ENCODE peak calls at places on chromosomes 6 and 20, in nine cellular contexts. C is NCI-H1092; Y is T-helper 2 cell; S is Right ventricle myocardium inferior; T is left ventricle myocardium inferior; R is pancreas; Z is stimulated activated CD4-positive, alpha-beta T cell treated with anti-CD3 and anti-CD28 coated beads, Interleukin-4, amount 100 ng/mL, for 1 hour; H is lung microvascular endothelial cell; M is NCI-H2029. Q is an unnamed sample.
A peak's percentile ranks its signal among the peaks of the same experiment; 100 is the strongest.

GRCh38 chr20:59153355-59153681 is 10.3 kb upstream of the ZNF831 start:
- DNase-seq in C (no peak), Y (no peak), S (peak; percentile 76), T (peak; percentile 57), R (no peak), Z (no peak), H (no peak), M (no peak), Q (no peak)

GRCh38 chr20:48195121-48195870 is 410.0 kb upstream of the SULF2 start:
- DNase-seq in C (no peak), Y (no peak), S (peak; percentile 31), T (no peak), R (no peak), Z (no peak), H (no peak), M (no peak), Q (no peak)

GRCh38 chr6:148451690-148452089 is 109.1 kb downstream of the SASH1 start:
- DNase-seq in C (no peak), Y (no peak), S (no peak), T (no peak), R (no peak), Z (no peak), H (peak; percentile 83), M (no peak), Q (no peak)

GRCh38 chr6:108564178-108564577 is 3.5 kb downstream of the FOXO3 start:
- DNase-seq in C (no peak), Y (no peak), S (no peak), T (no peak), R (no peak), Z (no peak), H (peak; percentile 73), M (no peak), Q (no peak)

GRCh38 chr20:35972445-35972844 is 4.1 kb downstream of the CNBD2 start:
- DNase-seq in C (peak; percentile 51), Y (no peak), S (no peak), T (no peak), R (no peak), Z (no peak), H (no peak), M (no peak), Q (no peak)

GRCh38 chr6:131851049-131851769 is 43.4 kb downstream of the ENPP1 start:
- DNase-seq in C (no peak), Y (no peak), S (no peak), T (no peak), R (no peak), Z (no peak), H (no peak), M (no peak), Q (no peak)

GRCh38 chr20:50592282-50593004 is 82.3 kb downstream of the PTPN1 start:
- DNase-seq in C (no peak), Y (no peak), S (peak; percentile 84), T (peak; percentile 73), R (no peak), Z (no peak), H (peak; percentile 71), M (peak; percentile 75), Q (no peak)

GRCh38 chr6:7414811-7415210 is 25.2 kb downstream of the RIOK1 start:
- DNase-seq in C (no peak), Y (no peak), S (no peak), T (no peak), R (no peak), Z (no peak), H (no peak), M (no peak), Q (peak; percentile 86)

GRCh38 chr20:52056203-52057062 is 135.1 kb downstream of the ZFP64 start:
- DNase-seq in C (no peak), Y (no peak), S (no peak), T (no peak), R (no peak), Z (no peak), H (peak; percentile 31), M (no peak), Q (no peak)

GRCh38 chr6:4560225-4561077 is 215.8 kb upstream of the CDYL start:
- DNase-seq in C (no peak), Y (no peak), S (no peak), T (no peak), R (no peak), Z (no peak), H (no peak), M (no peak), Q (no peak)

GRCh38 chr6:14450133-14451040 is 332.8 kb downstream of the CD83 start:
- DNase-seq in C (no peak), Y (no peak), S (no peak), T (no peak), R (no peak), Z (no peak), H (no peak), M (no peak), Q (no peak)

GRCh38 chr6:2209226-2209809 is 36.1 kb downstream of the GMDS start:
- DNase-seq in C (no peak), Y (no peak), S (no peak), T (no peak), R (peak; percentile 73), Z (peak; percentile 20), H (peak; percentile 50), M (peak; percentile 96), Q (peak; percentile 73)

GRCh38 chr20:31704225-31705119 is 18.2 kb downstream of the BCL2L1 start:
- DNase-seq in C (no peak), Y (no peak), S (no peak), T (peak; percentile 34), R (peak; percentile 85), Z (no peak), H (peak; percentile 67), M (no peak), Q (peak; percentile 100)

GRCh38 chr6:36292170-36292569 is 22.3 kb downstream of the PNPLA1 start:
- DNase-seq in C (no peak), Y (no peak), S (no peak), T (no peak), R (no peak), Z (no peak), H (no peak), M (no peak), Q (no peak)

GRCh38 chr6:21163110-21163837 is 430.3 kb upstream of the SOX4 start:
- DNase-seq in C (no peak), Y (no peak), S (no peak), T (no peak), R (no peak), Z (no peak), H (no peak), M (no peak), Q (no peak)

GRCh38 chr6:118620202-118620601 is 31.2 kb downstream of the CEP85L start:
- DNase-seq in C (no peak), Y (no peak), S (no peak), T (no peak), R (no peak), Z (no peak), H (no peak), M (no peak), Q (no peak)

GRCh38 chr6:24929255-24929654 is 6.5 kb downstream of the RIPOR2 start:
- DNase-seq in C (no peak), Y (no peak), S (no peak), T (no peak), R (no peak), Z (no peak), H (no peak), M (no peak), Q (no peak)

GRCh38 chr20:52457826-52458225 is 266.2 kb upstream of the ZFP64 start:
- DNase-seq in C (no peak), Y (no peak), S (no peak), T (no peak), R (no peak), Z (no peak), H (no peak), M (no peak), Q (no peak)

Q was measured in Caco-2.